ENCODE peak calls at places on chromosomes 3 and 15, in four cellular contexts. X, H, V and U are unnamed samples.

GRCh38 chr3:16406579-16406978 is 106.9 kb downstream of the RFTN1 start:
- DNase-seq in X (no peak), H (no peak), V (no peak), U (no peak)

GRCh38 chr3:24315991-24316390 is 178.7 kb downstream of the THRB start:
- DNase-seq in X (no peak), H (no peak), V (no peak), U (no peak)

GRCh38 chr15:74406992-74407705 is 26.6 kb downstream of the SEMA7A start:
- DNase-seq in X (peak; percentile 96), H (no peak), V (no peak), U (no peak)

GRCh38 chr15:77526582-77527163 is 106.0 kb downstream of the HMG20A start:
- DNase-seq in X (peak; percentile 48), H (no peak), V (no peak), U (no peak)

GRCh38 chr3:148178508-148178907 is 519.2 kb upstream of the AGTR1 start:
- DNase-seq in X (no peak), H (no peak), V (no peak), U (no peak)

GRCh38 chr3:184549793-184550585 is 11.6 kb upstream of the EPHB3 start:
- DNase-seq in X (no peak), H (no peak), V (no peak), U (no peak)

GRCh38 chr3:150436161-150436560 is 28.1 kb downstream of the TSC22D2 start:
- DNase-seq in X (no peak), H (no peak), V (no peak), U (no peak)

GRCh38 chr3:102529452-102529851 is 94.6 kb downstream of the ZPLD1 start:
- DNase-seq in X (no peak), H (no peak), V (peak; percentile 26), U (no peak)

GRCh38 chr3:190666801-190667200 is 152.9 kb downstream of the IL1RAP start:
- DNase-seq in X (no peak), H (no peak), V (no peak), U (no peak)

GRCh38 chr15:73633991-73634495 is 854 bp upstream of the NPTN start:
- DNase-seq in X (peak; percentile 87), H (no peak), V (no peak), U (no peak)

GRCh38 chr3:46693038-46693896 is at the start of gene ALS2CL:
- DNase-seq in X (peak; percentile 86), H (peak; percentile 55), V (peak; percentile 90), U (no peak)

GRCh38 chr3:33440578-33441321 is 545 bp upstream of the UBP1 start:
- DNase-seq in X (peak; percentile 99), H (peak; percentile 95), V (peak; percentile 99), U (peak; percentile 26)

GRCh38 chr3:176147251-176147650 is 1050.0 kb downstream of the TBL1XR1 start:
- DNase-seq in X (no peak), H (no peak), V (no peak), U (no peak)

GRCh38 chr15:35713733-35714132 is 167.8 kb upstream of the DPH6 start:
- DNase-seq in X (no peak), H (no peak), V (no peak), U (no peak)

GRCh38 chr15:75597667-75598341 is 18.7 kb upstream of the PTPN9 start:
- DNase-seq in X (peak; percentile 11), H (peak; percentile 7), V (peak; percentile 35), U (no peak)

GRCh38 chr3:14691239-14691638 is 16.3 kb downstream of the C3orf20 start:
- DNase-seq in X (no peak), H (no peak), V (no peak), U (no peak)

GRCh38 chr3:135314227-135314626 is 519.2 kb downstream of the EPHB1 start:
- DNase-seq in X (no peak), H (no peak), V (no peak), U (no peak)

GRCh38 chr3:150022406-150023238 is 51.9 kb upstream of the PFN2 start:
- DNase-seq in X (no peak), H (no peak), V (no peak), U (no peak)

GRCh38 chr15:63107895-63108546 is 13.6 kb upstream of the LACTB start:
- DNase-seq in X (no peak), H (no peak), V (peak; percentile 58), U (no peak)

GRCh38 chr3:98525494-98525893 is 2.8 kb upstream of the CLDND1 start:
- DNase-seq in X (no peak), H (no peak), V (no peak), U (no peak)

GRCh38 chr3:54309601-54310000 is 187.2 kb downstream of the CACNA2D3 start:
- DNase-seq in X (no peak), H (no peak), V (no peak), U (no peak)

GRCh38 chr3:67067251-67067650 is 69.1 kb downstream of the KBTBD8 start:
- DNase-seq in X (no peak), H (no peak), V (no peak), U (no peak)

GRCh38 chr3:194401815-194402461 is 2.9 kb upstream of the GP5 start:
- DNase-seq in X (no peak), H (no peak), V (no peak), U (no peak)